ENCODE peak calls at places on chromosomes 4 and X, in six cellular contexts. C is NT2/D1, G is K562, T is H1, W is HepG2, E is GM12878. S is an unnamed sample.

GRCh38 chr4:110754726-110755125 is 131.8 kb upstream of the PITX2 start:
- DNase-seq in C (no peak), T (no peak), E (no peak), G (no peak), W (no peak), S (no peak)

GRCh38 chr4:3461515-3462291 is 1.4 kb upstream of the DOK7 start:
- DNase-seq in E (no peak), C (no peak), T (no peak), W (no peak), G (no peak), S (no peak)

GRCh38 chrX:80550722-80551121 is 130.5 kb downstream of the TENT5D start:
- DNase-seq in G (peak), W (peak), E (no peak), C (peak), T (peak), S (no peak)

GRCh38 chr4:126046081-126046614 is 731.4 kb downstream of the FAT4 start:
- DNase-seq in T (no peak), G (no peak), E (no peak), C (no peak), W (no peak), S (no peak)

GRCh38 chr4:73257995-73258667 is 467 bp downstream of the ANKRD17 start:
- DNase-seq in G (peak), T (no peak), C (no peak), E (no peak), W (peak), S (no peak)

GRCh38 chr4:126956192-126956897 is 676.4 kb upstream of the INTU start:
- DNase-seq in G (peak), T (no peak), C (no peak), E (no peak), W (no peak), S (no peak)

GRCh38 chrX:115531818-115532403 is 29.1 kb upstream of the PLS3 start:
- DNase-seq in T (no peak), G (no peak), W (no peak), E (no peak), C (no peak), S (no peak)

GRCh38 chr4:70838400-70838971 is 1.2 kb downstream of the GRSF1 start:
- DNase-seq in C (peak), G (no peak), T (no peak), W (no peak), E (no peak), S (no peak)

GRCh38 chrX:66680451-66680850 is 41.6 kb upstream of the EDA2R start:
- DNase-seq in W (no peak), G (no peak), C (no peak), E (no peak), T (no peak), S (no peak)

GRCh38 chrX:42704454-42704853 is 73.5 kb downstream of the PPP1R2C start:
- DNase-seq in E (no peak), T (no peak), G (no peak), W (no peak), C (no peak), S (no peak)
- TF ChIP-seq ZNF274 in E (no peak), T (no peak), G (no peak), W (no peak), C (no peak), S (no peak)

GRCh38 chr4:38980903-38981676 is 51.1 kb downstream of the TMEM156 start:
- DNase-seq in W (peak), C (no peak), E (peak), T (no peak), G (no peak), S (no peak)
- TF ChIP-seq ZNF274 in W (no peak), C (no peak), E (no peak), T (no peak), G (no peak), S (no peak)

DNA sequence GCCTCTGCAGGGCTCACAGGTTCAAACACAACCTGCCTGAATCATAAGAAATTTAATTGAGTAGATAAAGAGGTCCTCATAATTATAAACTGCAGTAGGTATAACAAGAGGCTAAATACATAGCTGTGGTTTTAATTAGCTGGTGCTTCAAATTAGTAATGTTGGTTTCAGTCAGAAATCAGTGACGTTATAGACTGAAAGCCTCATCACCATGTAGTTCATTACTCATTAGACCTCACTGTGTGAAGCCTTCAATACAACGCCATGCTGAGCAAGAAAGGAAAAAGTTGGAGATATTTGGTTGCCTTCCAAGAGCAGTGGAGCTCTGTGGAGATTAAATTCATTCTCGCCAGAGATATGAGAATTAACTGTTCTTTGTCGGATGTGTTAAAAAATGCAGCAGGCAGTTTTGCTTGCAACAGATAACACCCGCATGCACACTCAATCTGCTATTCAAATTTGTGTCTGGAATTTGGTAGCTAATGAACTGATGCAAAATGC is 148.8 kb downstream of the AFF2 start:
- DNase-seq in C (no peak), G (no peak), T (no peak), E (no peak), W (no peak), S (no peak)
- TF ChIP-seq ZNF274 in C (no peak), G (no peak), T (no peak), E (no peak), W (no peak), S (no peak)

GRCh38 chr4:122669911-122670738 is 49.3 kb upstream of the IL21 start:
- DNase-seq in G (no peak), C (no peak), T (no peak), W (no peak), E (no peak), S (no peak)

GRCh38 chr4:122666527-122667245 is 45.8 kb upstream of the IL21 start:
- DNase-seq in C (no peak), G (no peak), E (no peak), W (no peak), T (no peak), S (peak)

GRCh38 chr4:122672091-122672490 is 51.2 kb upstream of the IL21 start:
- DNase-seq in G (no peak), W (no peak), C (no peak), T (no peak), E (no peak), S (no peak)

GRCh38 chr4:122665148-122665547 is 44.3 kb upstream of the IL21 start:
- DNase-seq in E (no peak), W (no peak), T (no peak), C (no peak), G (no peak), S (no peak)

GRCh38 chr4:122668241-122668640 is 47.4 kb upstream of the IL21 start:
- DNase-seq in T (no peak), E (no peak), G (no peak), W (no peak), C (no peak), S (no peak)
- TF ChIP-seq ZNF274 in T (no peak), E (no peak), G (no peak), W (no peak), C (no peak), S (no peak)

S was measured in HCT116.